ENCODE peak calls at places on chromosomes 11 and 22, in four cellular contexts. H, A, Z and N are unnamed samples.

GRCh38 chr11:77821349-77821851 is 456 bp downstream of the AAMDC start:
- DNase-seq in H (peak), A (peak), Z (peak), N (no peak)

GRCh38 chr11:29280452-29280851 is 736.4 kb downstream of the KCNA4 start:
- DNase-seq in H (no peak), A (peak), Z (no peak), N (no peak)

GRCh38 chr11:117197006-117197405 is 2.2 kb upstream of the TAGLN start:
- DNase-seq in H (peak), A (no peak), Z (no peak), N (no peak)

GRCh38 chr22:48592488-48592887 is 1235.2 kb downstream of the BRD1 start:
- DNase-seq in H (no peak), A (no peak), Z (no peak), N (no peak)

GRCh38 chr11:70883973-70884688 is 368.2 kb downstream of the SHANK2 start:
- DNase-seq in H (peak), A (no peak), Z (no peak), N (no peak)

GRCh38 chr22:44894782-44895181 is 115.0 kb downstream of the PHF21B start:
- DNase-seq in H (no peak), A (no peak), Z (no peak), N (peak)

GRCh38 chr11:13101836-13102574 is 92.9 kb downstream of the RASSF10 start:
- DNase-seq in H (peak), A (no peak), Z (no peak), N (no peak)

GRCh38 chr11:128884703-128885338 is 6.3 kb upstream of the KCNJ5 start:
- DNase-seq in H (peak), A (peak), Z (no peak), N (no peak)

GRCh38 chr11:12901272-12901671 is 107.8 kb upstream of the RASSF10 start:
- DNase-seq in H (no peak), A (no peak), Z (no peak), N (no peak)

GRCh38 chr11:78586452-78587046 is 11.9 kb upstream of the NARS2 start:
- DNase-seq in H (peak), A (no peak), Z (no peak), N (no peak)

GRCh38 chr11:115527534-115528125 is 23.4 kb upstream of the CADM1 start:
- DNase-seq in H (no peak), A (no peak), Z (no peak), N (no peak)

GRCh38 chr11:62340269-62340901 is 3.1 kb downstream of the ASRGL1 start:
- DNase-seq in H (no peak), A (peak), Z (peak), N (no peak)

GRCh38 chr11:62343822-62344609 is 6.8 kb downstream of the ASRGL1 start:
- DNase-seq in H (no peak), A (no peak), Z (no peak), N (no peak)

DNA sequence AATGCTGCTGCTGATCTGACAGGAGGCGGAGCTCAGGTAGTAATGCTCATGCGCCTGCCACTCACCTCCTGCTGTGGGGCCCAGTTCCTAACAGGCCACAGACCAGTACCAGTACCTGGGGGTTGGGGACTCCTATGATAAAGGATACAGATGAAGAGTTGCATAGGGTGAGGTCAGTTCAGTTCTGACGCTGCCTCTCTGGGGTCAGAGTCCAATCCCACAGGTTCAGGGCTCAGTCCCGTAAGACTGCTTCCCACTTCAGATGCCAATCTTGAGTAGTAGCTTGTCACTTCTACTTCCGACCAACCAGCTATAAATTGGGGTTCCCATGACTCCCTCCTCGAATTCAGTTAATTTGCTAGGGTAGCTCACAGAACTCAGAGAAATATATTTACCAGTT is 8.6 kb downstream of the ASRGL1 start:
- DNase-seq in H (no peak), A (no peak), Z (no peak), N (no peak)
- TF ChIP-seq CTCF in H (no peak), A (no peak), Z (no peak), N (no peak)

GRCh38 chr11:15988693-15989231 is 367.6 kb downstream of the SOX6 start:
- DNase-seq in H (no peak), A (no peak), Z (no peak), N (no peak)
- TF ChIP-seq CTCF in H (peak), A (peak), Z (no peak), N (peak)

DNA sequence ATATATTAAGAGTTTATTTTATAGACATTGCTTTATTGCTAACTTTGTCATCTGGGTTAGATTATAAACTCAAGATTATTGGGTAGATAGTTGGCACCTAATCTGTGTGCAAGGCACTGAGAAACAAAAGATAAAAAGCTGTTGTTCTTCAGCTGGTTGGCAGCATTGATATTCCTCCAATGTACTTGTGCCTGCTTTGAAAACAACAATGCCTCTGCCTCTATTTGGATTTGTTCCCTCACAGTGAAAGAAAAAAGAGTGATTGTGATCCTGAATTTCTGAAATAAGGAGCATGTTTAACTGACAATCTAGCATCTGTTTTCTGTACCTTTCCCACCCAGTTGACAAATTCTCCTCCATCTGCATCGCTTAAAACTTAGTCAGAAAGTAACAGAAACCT is 98.3 kb downstream of the TYR start:
- DNase-seq in H (no peak), A (no peak), Z (no peak), N (no peak)
- TF ChIP-seq CTCF in H (no peak), A (no peak), Z (no peak), N (no peak)

DNA sequence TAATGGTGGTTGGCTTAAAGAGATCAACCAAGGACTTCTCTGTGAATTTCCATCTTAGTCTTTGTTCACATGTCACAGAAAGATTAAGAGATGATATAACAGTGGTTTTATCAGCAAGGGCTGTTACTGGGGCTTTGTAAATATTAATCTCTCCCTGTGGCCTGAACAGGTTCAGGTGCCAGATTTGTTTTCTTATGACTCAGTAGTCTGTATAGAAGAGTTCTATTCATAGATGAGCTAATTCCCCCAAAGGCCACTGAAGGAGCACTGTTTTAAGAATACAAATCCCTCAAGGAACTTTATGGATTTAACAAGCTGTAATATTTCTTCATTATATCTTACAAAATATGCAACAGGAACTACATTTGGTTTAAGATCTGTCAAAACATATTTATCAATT is 50.4 kb downstream of the TCP11L1 start:
- DNase-seq in H (no peak), A (peak), Z (no peak), N (no peak)
- TF ChIP-seq CTCF in H (no peak), A (no peak), Z (no peak), N (no peak)

GRCh38 chr22:36585841-36586240 is 56.9 kb upstream of the EIF3D start:
- DNase-seq in H (peak), A (no peak), Z (no peak), N (no peak)
- TF ChIP-seq CTCF in H (no peak), A (no peak), Z (no peak), N (no peak)

DNA sequence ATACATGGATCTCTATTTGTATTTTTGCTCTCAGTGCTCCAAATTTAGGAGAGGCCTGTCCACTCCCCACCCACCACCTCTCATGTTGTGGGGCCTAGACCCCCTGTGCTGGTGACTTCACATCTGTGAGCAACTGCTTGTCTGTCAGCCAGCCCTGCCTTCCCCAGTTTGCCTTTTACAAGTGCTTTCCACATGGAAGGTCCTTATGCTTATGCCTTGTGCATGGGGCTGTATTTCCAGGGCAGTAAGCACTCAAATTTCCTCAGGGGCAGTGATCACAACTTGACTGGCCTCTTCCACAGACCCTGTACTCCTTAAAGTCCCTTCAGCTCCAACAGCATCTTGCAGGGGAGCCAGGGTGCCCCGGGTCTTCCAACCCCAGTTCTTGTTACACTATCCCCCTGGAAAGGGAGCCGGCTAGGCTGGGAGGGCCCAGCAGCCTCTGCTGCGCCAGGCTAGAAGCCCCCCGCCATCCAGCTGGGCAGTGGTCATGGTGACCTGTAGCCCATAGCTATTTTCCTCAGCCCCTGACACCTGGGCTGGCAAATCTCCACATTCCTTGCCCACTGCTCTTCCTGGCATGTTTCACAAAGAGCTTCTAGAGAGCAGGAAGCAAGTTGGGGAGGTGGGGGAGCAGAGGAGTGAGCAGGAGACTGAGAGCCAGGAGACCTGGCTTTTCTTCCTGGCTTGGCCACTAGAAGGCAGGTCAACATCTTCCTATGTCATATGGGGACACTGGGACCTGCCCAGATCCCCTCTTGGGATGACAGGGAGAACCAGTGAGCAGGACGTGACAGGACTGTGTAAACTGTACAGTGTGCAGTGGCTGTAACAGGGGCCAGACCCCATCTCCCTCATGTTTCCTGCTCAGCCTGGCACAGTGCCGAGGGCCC is 29.7 kb downstream of the GDPD5 start:
- DNase-seq in H (peak), A (no peak), Z (no peak), N (no peak)
- TF ChIP-seq CTCF in H (no peak), A (no peak), Z (no peak), N (no peak)

DNA sequence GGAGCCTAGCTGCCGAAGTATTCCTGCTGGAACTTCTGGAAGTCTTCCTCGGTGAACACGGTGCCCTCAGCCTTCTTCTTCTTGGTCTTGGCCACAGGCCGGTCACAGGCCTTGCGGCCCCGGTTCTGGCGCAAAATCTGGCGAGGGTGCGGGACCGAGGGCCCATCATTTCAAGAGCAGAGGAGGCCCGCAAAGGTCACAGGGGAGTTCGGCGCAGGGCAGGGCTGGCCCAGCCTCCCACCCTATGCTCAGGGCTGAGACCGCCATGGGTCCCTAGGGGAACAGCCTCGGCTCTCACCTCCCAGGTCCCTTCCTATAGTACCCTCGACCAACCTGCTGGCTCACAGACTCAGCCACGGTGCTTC is 3.1 kb downstream of the RPS19BP1 start:
- DNase-seq in H (peak), A (no peak), Z (no peak), N (no peak)
- TF ChIP-seq CTCF in H (no peak), A (no peak), Z (no peak), N (no peak)

GRCh38 chr11:1306186-1307162 is 3.0 kb downstream of the TOLLIP start:
- DNase-seq in H (peak), A (no peak), Z (no peak), N (no peak)
- TF ChIP-seq CTCF in H (no peak), A (no peak), Z (no peak), N (no peak)